ENCODE peak calls at places on chromosomes 11 and 22, in seven cellular contexts. One of them, this sample, is unnamed.

GRCh38 chr11:29527391-29527936 is 489.4 kb downstream of the KCNA4 start:
- DNase-seq in stimulated activated naive CD4-positive, alpha-beta T cell: no peak
- DNase-seq in left cardiac atrium: no peak
- DNase-seq in NCI-H1092: no peak
- DNase-seq in stimulated activated naive CD8-positive, alpha-beta T cell treated with anti-CD3 and anti-CD28 coated beads, Interleukin-15, amount 100 ng/mL, for 72 hours: no peak
- DNase-seq in HepG2: peak; percentile 35
- DNase-seq in HT1080: peak; percentile 90
- DNase-seq in this sample: peak; percentile 69

GRCh38 chr11:84965484-84965883 is 661.7 kb downstream of the DLG2 start:
- DNase-seq in stimulated activated naive CD4-positive, alpha-beta T cell: no peak
- DNase-seq in left cardiac atrium: no peak
- DNase-seq in NCI-H1092: no peak
- DNase-seq in stimulated activated naive CD8-positive, alpha-beta T cell treated with anti-CD3 and anti-CD28 coated beads, Interleukin-15, amount 100 ng/mL, for 72 hours: no peak
- DNase-seq in HepG2: no peak
- DNase-seq in HT1080: no peak
- DNase-seq in this sample: no peak

GRCh38 chr22:36330127-36330526 is 57.6 kb downstream of the MYH9 start:
- DNase-seq in stimulated activated naive CD4-positive, alpha-beta T cell: no peak
- DNase-seq in left cardiac atrium: no peak
- DNase-seq in NCI-H1092: no peak
- DNase-seq in stimulated activated naive CD8-positive, alpha-beta T cell treated with anti-CD3 and anti-CD28 coated beads, Interleukin-15, amount 100 ng/mL, for 72 hours: no peak
- DNase-seq in HepG2: no peak
- DNase-seq in HT1080: no peak
- DNase-seq in this sample: peak; percentile 25

GRCh38 chr11:34160049-34160721 is 54.8 kb downstream of the NAT10 start:
- DNase-seq in stimulated activated naive CD4-positive, alpha-beta T cell: no peak
- DNase-seq in left cardiac atrium: no peak
- DNase-seq in NCI-H1092: peak; percentile 84
- DNase-seq in stimulated activated naive CD8-positive, alpha-beta T cell treated with anti-CD3 and anti-CD28 coated beads, Interleukin-15, amount 100 ng/mL, for 72 hours: no peak
- DNase-seq in HepG2: no peak
- DNase-seq in HT1080: no peak
- DNase-seq in this sample: no peak

GRCh38 chr11:116605543-116605942 is 167.2 kb downstream of the BUD13 start:
- DNase-seq in stimulated activated naive CD4-positive, alpha-beta T cell: no peak
- DNase-seq in left cardiac atrium: no peak
- DNase-seq in NCI-H1092: no peak
- DNase-seq in stimulated activated naive CD8-positive, alpha-beta T cell treated with anti-CD3 and anti-CD28 coated beads, Interleukin-15, amount 100 ng/mL, for 72 hours: peak; percentile 12
- DNase-seq in HepG2: peak; percentile 58
- DNase-seq in HT1080: peak; percentile 59
- DNase-seq in this sample: peak; percentile 33

GRCh38 chr11:47152126-47152952 is 24.3 kb downstream of the ARFGAP2 start:
- DNase-seq in stimulated activated naive CD4-positive, alpha-beta T cell: no peak
- DNase-seq in left cardiac atrium: no peak
- DNase-seq in NCI-H1092: no peak
- DNase-seq in stimulated activated naive CD8-positive, alpha-beta T cell treated with anti-CD3 and anti-CD28 coated beads, Interleukin-15, amount 100 ng/mL, for 72 hours: no peak
- DNase-seq in HepG2: no peak
- DNase-seq in HT1080: no peak
- DNase-seq in this sample: no peak

GRCh38 chr11:1150769-1151365 is 6.9 kb upstream of the MUC5AC start:
- DNase-seq in stimulated activated naive CD4-positive, alpha-beta T cell: no peak
- DNase-seq in left cardiac atrium: peak; percentile 61
- DNase-seq in NCI-H1092: no peak
- DNase-seq in stimulated activated naive CD8-positive, alpha-beta T cell treated with anti-CD3 and anti-CD28 coated beads, Interleukin-15, amount 100 ng/mL, for 72 hours: no peak
- DNase-seq in HepG2: no peak
- DNase-seq in HT1080: no peak
- DNase-seq in this sample: peak; percentile 62

GRCh38 chr11:8360086-8360828 is 96.6 kb upstream of the LMO1 start:
- DNase-seq in stimulated activated naive CD4-positive, alpha-beta T cell: no peak
- DNase-seq in left cardiac atrium: no peak
- DNase-seq in NCI-H1092: no peak
- DNase-seq in stimulated activated naive CD8-positive, alpha-beta T cell treated with anti-CD3 and anti-CD28 coated beads, Interleukin-15, amount 100 ng/mL, for 72 hours: no peak
- DNase-seq in HepG2: peak; percentile 22
- DNase-seq in HT1080: no peak
- DNase-seq in this sample: no peak

GRCh38 chr22:37659066-37659896 is 758 bp downstream of the PDXP start:
- DNase-seq in stimulated activated naive CD4-positive, alpha-beta T cell: no peak
- DNase-seq in left cardiac atrium: no peak
- DNase-seq in NCI-H1092: no peak
- DNase-seq in stimulated activated naive CD8-positive, alpha-beta T cell treated with anti-CD3 and anti-CD28 coated beads, Interleukin-15, amount 100 ng/mL, for 72 hours: no peak
- DNase-seq in HepG2: peak; percentile 73
- DNase-seq in HT1080: no peak
- DNase-seq in this sample: peak; percentile 27

GRCh38 chr11:9462172-9462799 is 1.5 kb downstream of the ZNF143 start:
- DNase-seq in stimulated activated naive CD4-positive, alpha-beta T cell: no peak
- DNase-seq in left cardiac atrium: no peak
- DNase-seq in NCI-H1092: no peak
- DNase-seq in stimulated activated naive CD8-positive, alpha-beta T cell treated with anti-CD3 and anti-CD28 coated beads, Interleukin-15, amount 100 ng/mL, for 72 hours: no peak
- DNase-seq in HepG2: no peak
- DNase-seq in HT1080: peak; percentile 18
- DNase-seq in this sample: peak; percentile 33

GRCh38 chr11:75813126-75813525 is 1.9 kb upstream of the UVRAG start:
- DNase-seq in stimulated activated naive CD4-positive, alpha-beta T cell: no peak
- DNase-seq in left cardiac atrium: no peak
- DNase-seq in NCI-H1092: no peak
- DNase-seq in stimulated activated naive CD8-positive, alpha-beta T cell treated with anti-CD3 and anti-CD28 coated beads, Interleukin-15, amount 100 ng/mL, for 72 hours: no peak
- DNase-seq in HepG2: no peak
- DNase-seq in HT1080: no peak
- DNase-seq in this sample: no peak

GRCh38 chr11:13970986-13971385 is 8.5 kb downstream of the SPON1 start:
- DNase-seq in stimulated activated naive CD4-positive, alpha-beta T cell: no peak
- DNase-seq in left cardiac atrium: no peak
- DNase-seq in NCI-H1092: peak; percentile 15
- DNase-seq in stimulated activated naive CD8-positive, alpha-beta T cell treated with anti-CD3 and anti-CD28 coated beads, Interleukin-15, amount 100 ng/mL, for 72 hours: no peak
- DNase-seq in HepG2: peak; percentile 30
- DNase-seq in HT1080: peak; percentile 35
- DNase-seq in this sample: peak; percentile 25

GRCh38 chr11:47396049-47396320 is 12.4 kb upstream of the SLC39A13 start:
- DNase-seq in stimulated activated naive CD4-positive, alpha-beta T cell: no peak
- DNase-seq in left cardiac atrium: no peak
- DNase-seq in NCI-H1092: no peak
- DNase-seq in stimulated activated naive CD8-positive, alpha-beta T cell treated with anti-CD3 and anti-CD28 coated beads, Interleukin-15, amount 100 ng/mL, for 72 hours: no peak
- DNase-seq in HepG2: no peak
- DNase-seq in HT1080: no peak
- DNase-seq in this sample: no peak

GRCh38 chr11:66975403-66976047 is 421 bp downstream of the C11orf86 start:
- DNase-seq in stimulated activated naive CD4-positive, alpha-beta T cell: no peak
- DNase-seq in left cardiac atrium: no peak
- DNase-seq in NCI-H1092: no peak
- DNase-seq in stimulated activated naive CD8-positive, alpha-beta T cell treated with anti-CD3 and anti-CD28 coated beads, Interleukin-15, amount 100 ng/mL, for 72 hours: no peak
- DNase-seq in HepG2: no peak
- DNase-seq in HT1080: no peak
- DNase-seq in this sample: no peak

GRCh38 chr11:2530131-2530854 is 85.5 kb downstream of the KCNQ1 start:
- DNase-seq in stimulated activated naive CD4-positive, alpha-beta T cell: no peak
- DNase-seq in left cardiac atrium: peak; percentile 10
- DNase-seq in NCI-H1092: no peak
- DNase-seq in stimulated activated naive CD8-positive, alpha-beta T cell treated with anti-CD3 and anti-CD28 coated beads, Interleukin-15, amount 100 ng/mL, for 72 hours: no peak
- DNase-seq in HepG2: no peak
- DNase-seq in HT1080: no peak
- DNase-seq in this sample: no peak

GRCh38 chr11:123300874-123301695 is 106.0 kb upstream of the CLMP start:
- DNase-seq in stimulated activated naive CD4-positive, alpha-beta T cell: no peak
- DNase-seq in left cardiac atrium: no peak
- DNase-seq in NCI-H1092: no peak
- DNase-seq in stimulated activated naive CD8-positive, alpha-beta T cell treated with anti-CD3 and anti-CD28 coated beads, Interleukin-15, amount 100 ng/mL, for 72 hours: no peak
- DNase-seq in HepG2: no peak
- DNase-seq in HT1080: peak; percentile 25
- DNase-seq in this sample: peak; percentile 57

GRCh38 chr22:25960375-25960774 is 208.9 kb upstream of the SEZ6L start:
- DNase-seq in stimulated activated naive CD4-positive, alpha-beta T cell: no peak
- DNase-seq in left cardiac atrium: no peak
- DNase-seq in NCI-H1092: no peak
- DNase-seq in stimulated activated naive CD8-positive, alpha-beta T cell treated with anti-CD3 and anti-CD28 coated beads, Interleukin-15, amount 100 ng/mL, for 72 hours: no peak
- DNase-seq in HepG2: no peak
- DNase-seq in HT1080: no peak
- DNase-seq in this sample: no peak

GRCh38 chr11:3155691-3156258 is 9.3 kb downstream of the OSBPL5 start:
- DNase-seq in stimulated activated naive CD4-positive, alpha-beta T cell: no peak
- DNase-seq in left cardiac atrium: peak; percentile 22
- DNase-seq in NCI-H1092: no peak
- DNase-seq in stimulated activated naive CD8-positive, alpha-beta T cell treated with anti-CD3 and anti-CD28 coated beads, Interleukin-15, amount 100 ng/mL, for 72 hours: no peak
- DNase-seq in HepG2: no peak
- DNase-seq in HT1080: no peak
- DNase-seq in this sample: peak; percentile 84

GRCh38 chr11:109040303-109040702 is 375.4 kb downstream of the DDX10 start:
- DNase-seq in stimulated activated naive CD4-positive, alpha-beta T cell: no peak
- DNase-seq in left cardiac atrium: no peak
- DNase-seq in NCI-H1092: no peak
- DNase-seq in stimulated activated naive CD8-positive, alpha-beta T cell treated with anti-CD3 and anti-CD28 coated beads, Interleukin-15, amount 100 ng/mL, for 72 hours: no peak
- DNase-seq in HepG2: peak; percentile 30
- DNase-seq in HT1080: no peak
- DNase-seq in this sample: no peak

GRCh38 chr11:83625336-83625735 is 339.2 kb upstream of the CCDC90B start:
- DNase-seq in stimulated activated naive CD4-positive, alpha-beta T cell: no peak
- DNase-seq in left cardiac atrium: no peak
- DNase-seq in NCI-H1092: no peak
- DNase-seq in stimulated activated naive CD8-positive, alpha-beta T cell treated with anti-CD3 and anti-CD28 coated beads, Interleukin-15, amount 100 ng/mL, for 72 hours: no peak
- DNase-seq in HepG2: no peak
- DNase-seq in HT1080: no peak
- DNase-seq in this sample: no peak

GRCh38 chr11:1852885-1853284 is at the start of gene LSP1:
- DNase-seq in stimulated activated naive CD4-positive, alpha-beta T cell: peak; percentile 85
- DNase-seq in left cardiac atrium: no peak
- DNase-seq in NCI-H1092: no peak
- DNase-seq in stimulated activated naive CD8-positive, alpha-beta T cell treated with anti-CD3 and anti-CD28 coated beads, Interleukin-15, amount 100 ng/mL, for 72 hours: peak; percentile 88
- DNase-seq in HepG2: no peak
- DNase-seq in HT1080: no peak
- DNase-seq in this sample: no peak

GRCh38 chr22:18104566-18104965 is 6.0 kb upstream of the TUBA8 start:
- DNase-seq in stimulated activated naive CD4-positive, alpha-beta T cell: no peak
- DNase-seq in left cardiac atrium: no peak
- DNase-seq in NCI-H1092: no peak
- DNase-seq in stimulated activated naive CD8-positive, alpha-beta T cell treated with anti-CD3 and anti-CD28 coated beads, Interleukin-15, amount 100 ng/mL, for 72 hours: no peak
- DNase-seq in HepG2: no peak
- DNase-seq in HT1080: no peak
- DNase-seq in this sample: peak; percentile 72

GRCh38 chr11:76701701-76702100 is 31.2 kb upstream of the LRRC32 start:
- DNase-seq in stimulated activated naive CD4-positive, alpha-beta T cell: no peak
- DNase-seq in left cardiac atrium: no peak
- DNase-seq in NCI-H1092: no peak
- DNase-seq in stimulated activated naive CD8-positive, alpha-beta T cell treated with anti-CD3 and anti-CD28 coated beads, Interleukin-15, amount 100 ng/mL, for 72 hours: no peak
- DNase-seq in HepG2: no peak
- DNase-seq in HT1080: peak; percentile 35
- DNase-seq in this sample: peak; percentile 84

GRCh38 chr22:27132896-27133500 is 475.6 kb downstream of the MIAT start:
- DNase-seq in stimulated activated naive CD4-positive, alpha-beta T cell: no peak
- DNase-seq in left cardiac atrium: no peak
- DNase-seq in NCI-H1092: no peak
- DNase-seq in stimulated activated naive CD8-positive, alpha-beta T cell treated with anti-CD3 and anti-CD28 coated beads, Interleukin-15, amount 100 ng/mL, for 72 hours: no peak
- DNase-seq in HepG2: no peak
- DNase-seq in HT1080: no peak
- DNase-seq in this sample: no peak

GRCh38 chr11:33712436-33712835 is 11.8 kb upstream of the C11orf91 start:
- DNase-seq in stimulated activated naive CD4-positive, alpha-beta T cell: no peak
- DNase-seq in left cardiac atrium: no peak
- DNase-seq in NCI-H1092: no peak
- DNase-seq in stimulated activated naive CD8-positive, alpha-beta T cell treated with anti-CD3 and anti-CD28 coated beads, Interleukin-15, amount 100 ng/mL, for 72 hours: no peak
- DNase-seq in HepG2: no peak
- DNase-seq in HT1080: no peak
- DNase-seq in this sample: no peak

GRCh38 chr11:128474036-128474874 is 113.1 kb downstream of the ETS1 start:
- DNase-seq in stimulated activated naive CD4-positive, alpha-beta T cell: no peak
- DNase-seq in left cardiac atrium: no peak
- DNase-seq in NCI-H1092: no peak
- DNase-seq in stimulated activated naive CD8-positive, alpha-beta T cell treated with anti-CD3 and anti-CD28 coated beads, Interleukin-15, amount 100 ng/mL, for 72 hours: no peak
- DNase-seq in HepG2: no peak
- DNase-seq in HT1080: no peak
- DNase-seq in this sample: peak; percentile 46

GRCh38 chr11:19774817-19775600 is 62.4 kb downstream of the NAV2 start:
- DNase-seq in stimulated activated naive CD4-positive, alpha-beta T cell: no peak
- DNase-seq in left cardiac atrium: no peak
- DNase-seq in NCI-H1092: no peak
- DNase-seq in stimulated activated naive CD8-positive, alpha-beta T cell treated with anti-CD3 and anti-CD28 coated beads, Interleukin-15, amount 100 ng/mL, for 72 hours: no peak
- DNase-seq in HepG2: no peak
- DNase-seq in HT1080: no peak
- DNase-seq in this sample: peak; percentile 21

This sample was measured in GM23248.